ENCODE peak calls at places on chromosomes 4 and X, in four cellular contexts. J, X, E and L are unnamed samples.

GRCh38 chrX:152798945-152799344 is 29.5 kb upstream of the MAGEA6 start:
- DNase-seq in J (no peak), X (no peak), E (no peak), L (no peak)

GRCh38 chrX:12988797-12989196 is 13.9 kb downstream of the TMSB4X start:
- DNase-seq in J (no peak), X (no peak), E (peak), L (peak)

GRCh38 chrX:137567474-137568232 is 1.7 kb downstream of the ZIC3 start:
- DNase-seq in J (no peak), X (no peak), E (no peak), L (no peak)

GRCh38 chrX:1561164-1561563 is 24.2 kb upstream of the P2RY8 start:
- DNase-seq in J (no peak), X (no peak), E (no peak), L (no peak)

GRCh38 chrX:40083120-40083978 is 14.4 kb downstream of the BCOR start:
- DNase-seq in J (no peak), X (no peak), E (no peak), L (no peak)

GRCh38 chr4:55732864-55733263 is 86.7 kb upstream of the EXOC1L start:
- DNase-seq in J (no peak), X (no peak), E (no peak), L (no peak)

GRCh38 chr4:166042510-166043055 is 169.5 kb downstream of the TLL1 start:
- DNase-seq in J (no peak), X (no peak), E (no peak), L (no peak)

GRCh38 chr4:172709376-172709775 is 459.2 kb upstream of the GALNT7 start:
- DNase-seq in J (no peak), X (no peak), E (no peak), L (no peak)

GRCh38 chrX:134735015-134735414 is 76.7 kb upstream of the PLAC1 start:
- DNase-seq in J (no peak), X (no peak), E (no peak), L (no peak)

GRCh38 chrX:68354869-68355628 is 78.2 kb downstream of the OPHN1 start:
- DNase-seq in J (no peak), X (no peak), E (no peak), L (no peak)

GRCh38 chr4:52659016-52659721 is at the start of gene USP46:
- DNase-seq in J (peak), X (no peak), E (peak), L (peak)

GRCh38 chrX:50081282-50081955 is 119.4 kb downstream of the AKAP4 start:
- DNase-seq in J (no peak), X (no peak), E (peak), L (peak)

GRCh38 chr4:125728568-125728967 is 413.8 kb downstream of the FAT4 start:
- DNase-seq in J (peak), X (peak), E (peak), L (peak)

GRCh38 chr4:144627663-144628076 is 18.3 kb upstream of the HHIP start:
- DNase-seq in J (no peak), X (no peak), E (peak), L (peak)

GRCh38 chr4:78299565-78299972 is 242.4 kb downstream of the FRAS1 start:
- DNase-seq in J (no peak), X (no peak), E (peak), L (no peak)

GRCh38 chrX:134999469-134999868 is 8.7 kb downstream of the SMIM10 start:
- DNase-seq in J (peak), X (no peak), E (peak), L (no peak)

GRCh38 chr4:176635372-176636261 is 157.1 kb downstream of the VEGFC start:
- DNase-seq in J (peak), X (no peak), E (peak), L (peak)

GRCh38 chr4:16027114-16027513 is 56.7 kb downstream of the PROM1 start:
- DNase-seq in J (no peak), X (no peak), E (peak), L (no peak)

GRCh38 chr4:174216935-174217272 is 66.6 kb downstream of the FBXO8 start:
- DNase-seq in J (no peak), X (no peak), E (no peak), L (no peak)

GRCh38 chrX:13721819-13722527 is 12.4 kb downstream of the TRAPPC2 start:
- DNase-seq in J (peak), X (no peak), E (peak), L (peak)

GRCh38 chr4:69489856-69490255 is 5.8 kb downstream of the UGT2B4 start:
- DNase-seq in J (peak), X (no peak), E (no peak), L (no peak)

GRCh38 chrX:155745792-155746191 is 133.0 kb upstream of the TMLHE start:
- DNase-seq in J (no peak), X (no peak), E (peak), L (no peak)

DNA sequence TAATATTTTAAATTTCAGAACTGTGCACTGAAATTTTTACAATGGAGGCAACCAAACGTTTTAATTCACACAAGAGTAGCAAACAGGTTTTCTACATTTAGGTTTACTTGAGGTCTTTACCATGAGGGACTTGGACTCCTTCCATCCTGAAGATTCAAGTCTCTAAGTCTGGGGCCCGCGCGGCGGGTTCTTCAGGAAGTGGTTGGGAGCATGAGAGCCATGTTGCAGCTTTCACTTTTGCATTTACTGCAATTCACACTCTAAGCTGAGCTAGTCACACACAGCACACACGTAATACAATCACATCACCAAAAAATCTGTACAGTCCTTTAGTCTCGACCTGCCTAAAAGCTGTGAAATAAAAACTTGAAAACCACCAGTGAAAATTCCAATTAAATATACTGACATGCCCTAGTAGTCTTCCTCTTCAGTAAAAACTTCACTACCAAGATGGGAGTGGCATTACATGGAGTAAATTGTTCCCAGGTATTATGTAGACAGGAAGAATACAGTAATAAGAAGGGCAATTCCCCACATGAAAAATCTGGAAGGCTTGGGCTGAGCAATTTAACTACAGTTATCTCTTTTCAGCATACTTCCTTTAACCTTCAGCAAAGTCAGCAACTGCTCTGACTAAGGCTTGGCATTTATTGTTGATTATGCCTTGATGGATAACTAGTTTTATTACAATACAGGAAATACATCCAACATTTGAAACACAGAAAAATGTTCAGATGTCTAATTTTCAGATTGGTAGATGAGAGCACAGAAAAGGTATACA is 571.1 kb upstream of the DIPK2B start:
- DNase-seq in J (peak), X (no peak), E (peak), L (peak)
- H3K4me3 ChIP-seq in J (peak), X (peak), E (peak), L (peak)

DNA sequence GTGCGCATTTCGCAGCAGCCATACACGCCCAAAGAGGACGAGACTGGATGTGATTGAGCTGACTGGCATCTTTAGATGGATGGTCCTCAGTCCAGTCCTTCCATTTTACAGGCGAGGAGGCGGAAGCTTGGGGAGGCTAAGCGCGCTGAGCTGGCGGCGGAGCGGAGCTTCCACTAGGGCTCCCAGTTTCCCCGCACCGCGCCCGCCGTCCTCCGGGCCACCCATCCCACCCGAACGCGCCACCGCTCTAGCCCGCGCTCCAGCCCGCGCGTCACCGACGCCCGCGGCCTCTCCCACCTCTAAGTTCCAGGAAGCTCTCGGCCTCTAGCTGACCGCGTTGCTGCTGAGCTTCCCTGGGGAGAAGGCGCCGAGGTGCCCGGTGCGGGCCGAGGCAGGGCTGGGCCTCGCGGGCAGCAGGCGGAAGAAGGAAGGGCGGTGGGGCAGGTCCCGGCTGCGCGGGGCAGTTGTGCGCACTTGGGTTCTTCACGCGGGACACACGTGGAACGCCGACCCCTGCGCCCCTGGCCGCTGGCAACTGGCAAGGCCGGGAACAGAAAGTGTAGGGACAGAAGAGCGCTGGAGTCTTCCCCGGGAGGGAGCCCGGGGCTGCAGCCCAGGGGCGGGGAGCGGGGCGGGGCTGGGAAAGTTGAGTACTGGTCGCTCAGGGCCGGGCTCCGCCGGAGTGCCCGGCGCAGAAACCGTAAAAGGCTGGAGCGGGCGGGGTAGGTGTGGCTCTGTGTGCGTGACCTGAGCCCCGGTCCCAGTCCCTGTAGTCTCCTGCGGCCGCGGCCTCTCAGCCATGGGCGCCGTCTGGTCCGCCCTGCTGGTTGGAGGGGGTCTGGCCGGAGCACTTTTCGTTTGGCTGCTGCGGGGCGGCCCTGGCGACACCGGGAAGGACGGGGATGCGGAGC is at the start of gene STBD1:
- DNase-seq in J (no peak), X (no peak), E (peak), L (peak)
- H3K4me3 ChIP-seq in J (peak), X (peak), E (peak), L (peak)

GRCh38 chr4:164753873-164754488 is at the start of gene SMIM31:
- DNase-seq in J (no peak), X (no peak), E (no peak), L (no peak)
- H3K4me3 ChIP-seq in J (no peak), X (no peak), E (no peak), L (no peak)

DNA sequence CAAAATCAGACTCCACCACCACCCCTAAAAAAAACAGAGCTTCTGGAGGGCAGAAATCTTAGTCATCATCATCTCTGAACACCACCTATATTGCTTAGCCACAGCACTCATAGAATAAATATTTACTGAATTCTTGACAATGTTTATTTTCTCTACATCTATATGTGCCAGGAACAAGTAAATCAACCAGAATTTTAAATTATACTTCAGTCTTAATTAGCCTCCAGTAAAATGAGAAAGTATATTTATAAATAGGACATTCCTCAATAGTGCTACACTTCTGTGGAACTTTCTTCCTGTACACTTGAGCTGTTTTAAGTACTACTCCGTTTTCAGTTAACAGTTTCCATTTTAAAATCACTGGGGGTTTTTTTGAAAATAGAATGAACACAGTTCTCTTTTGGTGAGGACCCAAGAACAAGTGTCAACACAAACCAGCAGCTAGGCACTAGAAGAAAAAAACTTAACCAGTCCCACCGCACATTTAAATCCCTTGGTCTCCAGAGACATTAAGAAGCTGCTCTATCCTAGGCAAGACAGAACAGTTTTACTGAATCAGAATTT is 25.5 kb downstream of the SMIM14 start:
- DNase-seq in J (no peak), X (no peak), E (peak), L (no peak)
- H3K4me3 ChIP-seq in J (no peak), X (no peak), E (no peak), L (no peak)

DNA sequence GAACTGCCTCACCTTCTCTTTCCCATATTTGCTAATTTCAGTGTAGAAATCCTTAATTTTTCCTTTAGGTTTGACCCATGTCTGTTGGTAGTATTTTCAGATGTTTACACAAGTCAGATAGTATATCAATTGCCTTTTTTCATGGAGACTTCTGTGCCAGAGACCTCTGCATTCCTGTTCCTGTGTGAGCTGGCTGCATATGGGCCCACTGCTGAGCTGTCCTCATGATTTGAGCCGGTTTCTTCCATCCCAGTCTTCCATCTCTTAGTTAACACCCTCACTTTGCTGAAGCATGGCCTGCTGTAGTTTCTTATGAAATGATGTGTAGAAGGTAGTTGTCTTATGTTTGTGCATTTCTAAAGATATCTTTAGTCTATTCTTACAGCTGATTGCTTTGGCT is 40.0 kb downstream of the CDS1 start:
- DNase-seq in J (no peak), X (no peak), E (peak), L (no peak)
- H3K4me3 ChIP-seq in J (no peak), X (no peak), E (no peak), L (no peak)

GRCh38 chr4:54587516-54587915 is 70.2 kb upstream of the KIT start:
- DNase-seq in J (no peak), X (no peak), E (no peak), L (no peak)

GRCh38 chr4:54586343-54586953 is 71.3 kb upstream of the KIT start:
- DNase-seq in J (peak), X (peak), E (peak), L (peak)

GRCh38 chr4:54587107-54587506 is 70.7 kb upstream of the KIT start:
- DNase-seq in J (no peak), X (no peak), E (no peak), L (no peak)

GRCh38 chr4:54585321-54586000 is 72.3 kb upstream of the KIT start:
- DNase-seq in J (no peak), X (peak), E (peak), L (peak)

GRCh38 chr4:54581807-54582206 is 76.0 kb upstream of the KIT start:
- DNase-seq in J (no peak), X (no peak), E (no peak), L (no peak)
- H3K4me3 ChIP-seq in J (no peak), X (no peak), E (no peak), L (no peak)

GRCh38 chrX:101539116-101539515 is 11.2 kb upstream of the ARMCX1 start:
- DNase-seq in J (no peak), X (no peak), E (no peak), L (no peak)
- H3K4me3 ChIP-seq in J (no peak), X (no peak), E (no peak), L (no peak)

GRCh38 chr4:108596389-108596788 is 24.0 kb upstream of the RPL34 start:
- DNase-seq in J (no peak), X (no peak), E (no peak), L (peak)

GRCh38 chr4:108601096-108601495 is 19.3 kb upstream of the RPL34 start:
- DNase-seq in J (no peak), X (no peak), E (no peak), L (no peak)

GRCh38 chr4:108607426-108607825 is 12.9 kb upstream of the RPL34 start:
- DNase-seq in J (no peak), X (no peak), E (no peak), L (no peak)

GRCh38 chr4:108601517-108601916 is 18.9 kb upstream of the RPL34 start:
- DNase-seq in J (no peak), X (no peak), E (no peak), L (no peak)
- H3K4me3 ChIP-seq in J (no peak), X (no peak), E (no peak), L (no peak)

DNA sequence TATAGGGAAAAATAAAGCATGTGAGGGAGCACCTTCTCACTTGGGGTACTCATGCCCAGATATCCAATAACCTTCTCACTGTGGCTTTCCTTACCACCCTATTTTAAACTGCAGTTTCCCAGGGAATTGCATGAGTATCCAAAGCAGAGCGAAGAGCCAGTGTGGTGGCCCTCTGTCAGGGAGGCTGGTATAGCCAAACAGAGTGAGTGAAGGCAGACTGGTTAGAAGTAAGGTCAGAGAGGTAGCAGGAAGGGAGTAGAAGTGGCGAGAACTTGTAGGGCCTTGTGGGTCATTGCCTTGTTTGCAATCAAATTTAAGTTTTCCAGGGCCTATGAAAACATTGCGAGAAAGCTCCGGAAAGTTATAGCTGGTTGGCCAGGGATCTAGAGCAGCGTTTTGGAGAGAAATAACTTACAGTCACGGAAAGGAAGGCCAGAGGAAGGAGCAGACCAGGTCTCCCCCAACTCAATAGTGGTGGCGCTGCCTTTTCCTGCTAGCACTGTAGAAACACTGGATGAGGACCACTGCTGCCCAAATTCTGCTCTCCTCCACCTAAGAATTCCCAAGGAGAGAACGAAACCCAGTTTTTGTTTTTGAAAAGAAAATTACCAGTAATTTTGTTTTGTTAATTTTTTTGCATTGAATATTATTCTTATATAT is 77.2 kb downstream of the PDLIM5 start:
- DNase-seq in J (no peak), X (no peak), E (no peak), L (no peak)
- H3K4me3 ChIP-seq in J (no peak), X (no peak), E (no peak), L (no peak)

GRCh38 chr4:6182390-6183280 is 17.7 kb downstream of the JAKMIP1 start:
- DNase-seq in J (no peak), X (no peak), E (no peak), L (no peak)
- H3K4me3 ChIP-seq in J (no peak), X (no peak), E (no peak), L (no peak)